ENCODE peak calls at places on chromosome 16, in seven cellular contexts. One of them, this sample, is unnamed.

GRCh38 chr16:51773491-51773890 is 622.4 kb upstream of the SALL1 start:
- DNase-seq in HCT116: no peak
- DNase-seq in body of pancreas: no peak
- DNase-seq in tibial nerve: no peak
- DNase-seq in prostate gland: no peak
- DNase-seq in trophoblast cell: no peak
- DNase-seq in stomach: no peak
- DNase-seq in this sample: no peak

GRCh38 chr16:13919330-13919682 is 648 bp upstream of the ERCC4 start:
- DNase-seq in body of pancreas: peak; percentile 35
- DNase-seq in stomach: no peak
- DNase-seq in tibial nerve: no peak
- DNase-seq in HCT116: peak; percentile 51
- DNase-seq in trophoblast cell: peak; percentile 63
- DNase-seq in prostate gland: peak; percentile 25
- DNase-seq in this sample: no peak

GRCh38 chr16:57998484-57998883 is 2.0 kb downstream of the ZNF319 start:
- DNase-seq in body of pancreas: no peak
- DNase-seq in trophoblast cell: peak; percentile 76
- DNase-seq in prostate gland: no peak
- DNase-seq in stomach: peak; percentile 46
- DNase-seq in tibial nerve: no peak
- DNase-seq in HCT116: no peak
- DNase-seq in this sample: no peak

GRCh38 chr16:86899757-86900156 is 321.4 kb downstream of the FOXL1 start:
- DNase-seq in HCT116: no peak
- DNase-seq in tibial nerve: no peak
- DNase-seq in trophoblast cell: no peak
- DNase-seq in body of pancreas: no peak
- DNase-seq in prostate gland: no peak
- DNase-seq in stomach: no peak
- DNase-seq in this sample: no peak

GRCh38 chr16:1788708-1789100 is 4.8 kb downstream of the IGFALS start:
- DNase-seq in HCT116: no peak
- DNase-seq in prostate gland: peak; percentile 22
- DNase-seq in stomach: no peak
- DNase-seq in trophoblast cell: no peak
- DNase-seq in body of pancreas: no peak
- DNase-seq in tibial nerve: no peak
- DNase-seq in this sample: no peak

GRCh38 chr16:86704516-86704915 is 126.2 kb downstream of the FOXL1 start:
- DNase-seq in trophoblast cell: no peak
- DNase-seq in HCT116: no peak
- DNase-seq in prostate gland: no peak
- DNase-seq in stomach: no peak
- DNase-seq in tibial nerve: no peak
- DNase-seq in body of pancreas: no peak
- DNase-seq in this sample: peak; percentile 8

GRCh38 chr16:77437859-77438258 is 3.0 kb upstream of the ADAMTS18 start:
- DNase-seq in tibial nerve: no peak
- DNase-seq in HCT116: no peak
- DNase-seq in stomach: no peak
- DNase-seq in prostate gland: no peak
- DNase-seq in trophoblast cell: peak; percentile 15
- DNase-seq in body of pancreas: no peak
- DNase-seq in this sample: no peak

GRCh38 chr16:50763211-50763610 is 21.3 kb downstream of the CYLD start:
- DNase-seq in HCT116: no peak
- DNase-seq in trophoblast cell: no peak
- DNase-seq in tibial nerve: no peak
- DNase-seq in prostate gland: no peak
- DNase-seq in stomach: no peak
- DNase-seq in body of pancreas: no peak
- DNase-seq in this sample: no peak

GRCh38 chr16:53695070-53695469 is 8.6 kb downstream of the RPGRIP1L start:
- DNase-seq in stomach: no peak
- DNase-seq in tibial nerve: no peak
- DNase-seq in prostate gland: no peak
- DNase-seq in body of pancreas: no peak
- DNase-seq in trophoblast cell: no peak
- DNase-seq in HCT116: no peak
- DNase-seq in this sample: no peak

DNA sequence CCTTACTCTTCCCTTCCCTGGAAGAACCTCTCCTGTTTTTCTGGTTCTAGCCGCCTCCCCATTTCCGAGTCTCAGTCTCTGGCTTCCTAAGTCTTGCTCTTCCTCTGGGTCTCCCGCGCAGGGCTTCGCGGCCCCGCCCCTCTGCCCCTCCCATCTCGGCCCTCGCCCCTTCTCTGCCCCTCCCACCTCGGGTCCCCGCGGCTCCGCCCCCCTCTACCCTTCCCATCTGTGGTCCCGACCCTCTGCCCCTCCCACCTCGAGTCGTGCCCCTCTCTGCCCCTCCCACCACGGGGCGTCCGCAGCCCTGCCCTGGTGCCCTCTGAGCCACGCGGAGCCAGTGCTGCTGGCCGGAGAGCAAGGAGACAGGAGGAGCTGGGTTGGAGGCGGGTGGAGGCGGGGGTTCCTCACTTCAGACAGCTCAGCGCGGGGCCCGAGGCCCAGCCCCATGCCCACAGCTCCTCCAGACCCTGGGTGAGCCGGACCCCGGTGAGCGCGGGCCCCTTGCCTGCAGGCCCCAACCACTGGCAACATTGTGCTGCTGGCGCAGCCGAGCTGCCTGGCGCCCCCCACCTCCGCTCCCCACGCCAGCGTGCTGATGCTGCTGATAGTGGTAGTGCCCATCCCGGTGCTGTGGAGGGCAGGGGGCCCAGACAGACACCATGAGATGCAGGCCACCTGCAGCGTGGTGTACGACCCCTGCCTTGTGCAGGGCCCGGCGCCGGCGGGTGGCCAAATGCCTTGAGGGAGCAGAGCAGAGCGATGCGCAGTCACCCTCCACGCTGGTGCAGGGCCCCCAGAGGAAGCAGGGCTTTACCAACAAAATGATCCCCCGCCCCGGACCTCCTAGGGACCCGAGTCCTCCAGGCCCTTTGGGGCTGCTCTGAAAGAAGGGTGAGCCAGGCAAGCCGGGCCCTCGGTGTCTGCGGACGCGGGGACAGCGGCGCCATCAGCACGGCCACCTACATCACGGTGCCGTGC is 2115.3 kb downstream of the TP53TG3F start:
- DNase-seq in stomach: no peak
- DNase-seq in HCT116: no peak
- DNase-seq in body of pancreas: no peak
- DNase-seq in tibial nerve: no peak
- DNase-seq in trophoblast cell: no peak
- DNase-seq in prostate gland: no peak
- DNase-seq in this sample: no peak
- H3K9me3 ChIP-seq in stomach: peaks cover 67% of the 10 kb centered on the region
- H3K9me3 ChIP-seq in HCT116: no peaks in the 10 kb centered on the region
- H3K9me3 ChIP-seq in body of pancreas: no peaks in the 10 kb centered on the region
- H3K9me3 ChIP-seq in tibial nerve: no peaks in the 10 kb centered on the region
- H3K9me3 ChIP-seq in trophoblast cell: peaks cover 66% of the 10 kb centered on the region
- H3K9me3 ChIP-seq in prostate gland: no peaks in the 10 kb centered on the region
- H3K9me3 ChIP-seq in this sample: no peaks in the 10 kb centered on the region

GRCh38 chr16:59612094-59612493 is 878.0 kb upstream of the GOT2 start:
- DNase-seq in tibial nerve: no peak
- DNase-seq in trophoblast cell: no peak
- DNase-seq in stomach: no peak
- DNase-seq in HCT116: no peak
- DNase-seq in prostate gland: no peak
- DNase-seq in body of pancreas: no peak
- DNase-seq in this sample: no peak

GRCh38 chr16:59611556-59611955 is 877.4 kb upstream of the GOT2 start:
- DNase-seq in trophoblast cell: no peak
- DNase-seq in HCT116: no peak
- DNase-seq in stomach: no peak
- DNase-seq in body of pancreas: no peak
- DNase-seq in tibial nerve: no peak
- DNase-seq in prostate gland: no peak
- DNase-seq in this sample: no peak

GRCh38 chr16:59614466-59615240 is 880.5 kb upstream of the GOT2 start:
- DNase-seq in stomach: no peak
- DNase-seq in tibial nerve: no peak
- DNase-seq in HCT116: no peak
- DNase-seq in body of pancreas: no peak
- DNase-seq in prostate gland: no peak
- DNase-seq in trophoblast cell: no peak
- DNase-seq in this sample: no peak
- H3K9me3 ChIP-seq in stomach: no peaks in the 10 kb centered on the region
- H3K9me3 ChIP-seq in tibial nerve: no peaks in the 10 kb centered on the region
- H3K9me3 ChIP-seq in HCT116: peaks cover 5% of the 10 kb centered on the region
- H3K9me3 ChIP-seq in body of pancreas: no peaks in the 10 kb centered on the region
- H3K9me3 ChIP-seq in prostate gland: no peaks in the 10 kb centered on the region
- H3K9me3 ChIP-seq in trophoblast cell: no peaks in the 10 kb centered on the region
- H3K9me3 ChIP-seq in this sample: no peaks in the 10 kb centered on the region

DNA sequence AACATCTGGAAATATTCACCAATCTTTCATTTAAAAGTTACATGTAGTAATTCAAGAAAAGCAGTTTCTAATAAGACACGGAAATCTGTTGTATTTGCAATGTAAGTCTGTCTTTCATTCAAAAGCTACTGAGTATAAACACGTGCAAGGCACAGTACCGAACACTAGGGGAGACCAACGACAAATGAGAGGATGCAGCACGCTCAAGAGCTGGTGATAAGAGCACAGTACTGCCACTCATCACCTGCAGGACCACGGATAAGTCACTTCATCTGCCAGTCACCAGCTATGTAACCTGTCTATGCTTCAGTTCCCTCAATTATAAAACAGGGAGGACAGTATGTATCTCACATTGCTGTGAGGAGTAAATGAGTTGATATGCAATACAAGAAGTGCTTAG is 67.1 kb downstream of the CLEC18A start:
- DNase-seq in prostate gland: peak; percentile 5
- DNase-seq in HCT116: peak; percentile 61
- DNase-seq in body of pancreas: peak; percentile 14
- DNase-seq in trophoblast cell: peak; percentile 29
- DNase-seq in tibial nerve: no peak
- DNase-seq in stomach: no peak
- DNase-seq in this sample: no peak
- H3K9me3 ChIP-seq in prostate gland: no peaks in the 10 kb centered on the region
- H3K9me3 ChIP-seq in HCT116: no peaks in the 10 kb centered on the region
- H3K9me3 ChIP-seq in body of pancreas: no peaks in the 10 kb centered on the region
- H3K9me3 ChIP-seq in trophoblast cell: no peaks in the 10 kb centered on the region
- H3K9me3 ChIP-seq in tibial nerve: no peaks in the 10 kb centered on the region
- H3K9me3 ChIP-seq in stomach: no peaks in the 10 kb centered on the region
- H3K9me3 ChIP-seq in this sample: no peaks in the 10 kb centered on the region

DNA sequence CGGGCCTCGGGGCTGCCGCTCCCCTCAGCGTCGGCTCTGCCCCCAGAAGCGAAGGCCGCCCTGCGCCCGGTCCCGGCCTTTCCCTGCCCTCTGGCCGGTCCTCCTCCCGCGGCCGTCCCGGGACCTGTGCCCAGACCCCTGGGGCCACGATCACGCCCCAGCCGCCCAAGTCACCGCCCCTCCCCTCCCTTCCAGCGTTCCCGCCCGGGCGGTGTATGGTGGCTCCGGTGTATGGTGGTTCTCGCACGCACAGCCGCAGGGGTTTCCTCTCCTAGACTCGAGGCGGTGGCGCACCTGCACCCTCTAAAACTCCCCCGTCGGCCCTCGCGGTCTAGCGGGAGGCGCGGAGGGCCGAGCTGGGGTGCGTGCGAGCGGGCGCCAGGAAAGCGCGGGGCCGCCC is 10.0 kb downstream of the TIGD7 start:
- DNase-seq in stomach: no peak
- DNase-seq in trophoblast cell: no peak
- DNase-seq in prostate gland: no peak
- DNase-seq in tibial nerve: no peak
- DNase-seq in body of pancreas: no peak
- DNase-seq in HCT116: no peak
- DNase-seq in this sample: no peak
- H3K9me3 ChIP-seq in stomach: peaks cover 98% of the 10 kb centered on the region
- H3K9me3 ChIP-seq in trophoblast cell: peaks cover 33% of the 10 kb centered on the region
- H3K9me3 ChIP-seq in prostate gland: peaks cover 5% of the 10 kb centered on the region
- H3K9me3 ChIP-seq in tibial nerve: peaks cover 16% of the 10 kb centered on the region
- H3K9me3 ChIP-seq in body of pancreas: no peaks in the 10 kb centered on the region
- H3K9me3 ChIP-seq in HCT116: peaks cover 12% of the 10 kb centered on the region
- H3K9me3 ChIP-seq in this sample: peaks cover 91% of the 10 kb centered on the region

This sample was measured in psoas muscle.